ENCODE peak calls at places on chromosomes 12 and 14, in six cellular contexts. O is T-helper 1 cell, L is anterior cingulate cortex, J is HCT116, S is endothelial cell, Q is H54. C is an unnamed sample.

GRCh38 chr14:104268725-104269436 is 130.5 kb downstream of the KIF26A start:
- DNase-seq in Q (no peak), L (no peak), J (no peak), S (no peak), O (no peak), C (no peak)

GRCh38 chr14:23119362-23120327 is 590 bp upstream of the CEBPE start:
- DNase-seq in Q (no peak), J (no peak), O (no peak), S (no peak), L (no peak), C (no peak)

GRCh38 chr14:64639340-64639821 is 64.8 kb upstream of the PLEKHG3 start:
- DNase-seq in J (no peak), O (no peak), Q (no peak), L (no peak), S (no peak), C (no peak)

GRCh38 chr12:132429932-132430643 is 59.9 kb upstream of the FBRSL1 start:
- DNase-seq in J (peak), O (peak), Q (peak), L (no peak), S (no peak), C (peak)

GRCh38 chr12:65594373-65594772 is 229.9 kb upstream of the HMGA2 start:
- DNase-seq in Q (no peak), J (no peak), O (no peak), L (no peak), S (no peak), C (no peak)

GRCh38 chr12:69330475-69331473 is 17.4 kb upstream of the LYZ start:
- DNase-seq in L (no peak), S (peak), O (peak), Q (no peak), J (no peak), C (peak)

GRCh38 chr14:101088714-101089113 is 185.2 kb upstream of the RTL1 start:
- DNase-seq in O (no peak), J (no peak), S (no peak), L (no peak), Q (no peak), C (no peak)

GRCh38 chr14:71143391-71144290 is 236.4 kb downstream of the PCNX1 start:
- DNase-seq in L (no peak), S (no peak), O (no peak), Q (no peak), J (no peak), C (no peak)

GRCh38 chr12:13101854-13102375 is 1.6 kb downstream of the GSG1 start:
- DNase-seq in L (no peak), J (no peak), Q (peak), O (no peak), S (no peak), C (peak)

GRCh38 chr14:100832311-100832960 is 6.5 kb downstream of the MEG3 start:
- DNase-seq in J (no peak), L (no peak), Q (no peak), O (no peak), S (no peak), C (no peak)

GRCh38 chr12:10211101-10211974 is 1.3 kb upstream of the GABARAPL1 start:
- DNase-seq in L (no peak), J (no peak), S (no peak), O (no peak), Q (no peak), C (peak)

GRCh38 chr12:100789146-100789545 is 5.4 kb upstream of the ANO4 start:
- DNase-seq in O (no peak), Q (no peak), S (no peak), L (no peak), J (no peak), C (no peak)

GRCh38 chr12:107330901-107331431 is 237.6 kb upstream of the CRY1 start:
- DNase-seq in J (no peak), Q (no peak), L (no peak), S (no peak), O (no peak), C (no peak)

GRCh38 chr14:84482256-84483071 is 1047.5 kb upstream of the FLRT2 start:
- DNase-seq in L (no peak), S (no peak), J (no peak), Q (peak), O (no peak), C (no peak)

GRCh38 chr12:83097656-83098055 is 410.9 kb downstream of the TMTC2 start:
- DNase-seq in J (no peak), Q (no peak), L (no peak), S (no peak), O (no peak), C (no peak)

GRCh38 chr12:50207424-50207823 is 40.3 kb upstream of the CERS5 start:
- DNase-seq in Q (no peak), O (no peak), S (no peak), J (no peak), L (no peak), C (no peak)

GRCh38 chr14:53954551-53955233 is 1.9 kb downstream of the BMP4 start:
- DNase-seq in J (no peak), Q (no peak), S (no peak), L (no peak), O (no peak), C (peak)

GRCh38 chr12:124745468-124745890 is 118.2 kb downstream of the SCARB1 start:
- DNase-seq in S (no peak), J (no peak), L (no peak), O (no peak), Q (no peak), C (no peak)

GRCh38 chr12:10641735-10642500 is 28.5 kb upstream of the MAGOHB start:
- DNase-seq in S (no peak), J (no peak), Q (peak), L (no peak), O (no peak), C (peak)

C was measured in LoVo.